ENCODE peak calls at places on chromosomes 11 and 22, in six cellular contexts. Z, E, K, O, H and A are unnamed samples.

GRCh38 chr11:104333977-104334376 is 170.0 kb upstream of the PDGFD start:
- DNase-seq in Z (no peak), E (no peak), K (no peak), O (no peak), H (no peak), A (no peak)

GRCh38 chr22:29394931-29395581 is 6.7 kb upstream of the AP1B1 start:
- DNase-seq in Z (peak; percentile 82), E (peak; percentile 67), K (peak; percentile 70), O (peak; percentile 82), H (peak; percentile 45), A (peak; percentile 40)

GRCh38 chr11:96520939-96521338 is 131.1 kb downstream of the JRKL start:
- DNase-seq in Z (no peak), E (no peak), K (no peak), O (no peak), H (no peak), A (no peak)

GRCh38 chr22:24485608-24486007 is 9.5 kb upstream of the UPB1 start:
- DNase-seq in Z (no peak), E (no peak), K (no peak), O (no peak), H (no peak), A (no peak)

GRCh38 chr11:77467233-77467632 is 6.7 kb downstream of the PAK1 start:
- DNase-seq in Z (no peak), E (no peak), K (no peak), O (no peak), H (no peak), A (no peak)

GRCh38 chr11:2465201-2466068 is 20.6 kb downstream of the KCNQ1 start:
- DNase-seq in Z (no peak), E (no peak), K (no peak), O (no peak), H (no peak), A (no peak)

GRCh38 chr11:47464479-47464878 is 15.5 kb upstream of the RAPSN start:
- DNase-seq in Z (no peak), E (no peak), K (no peak), O (no peak), H (no peak), A (no peak)

GRCh38 chr11:12289667-12290476 is 87.5 kb upstream of the PARVA start:
- DNase-seq in Z (peak; percentile 5), E (no peak), K (no peak), O (no peak), H (no peak), A (no peak)

GRCh38 chr11:85663080-85663729 is 1.7 kb downstream of the CREBZF start:
- DNase-seq in Z (no peak), E (no peak), K (no peak), O (no peak), H (no peak), A (no peak)

GRCh38 chr22:17056058-17056457 is 28.7 kb upstream of the IL17RA start:
- DNase-seq in Z (no peak), E (no peak), K (no peak), O (no peak), H (no peak), A (no peak)

GRCh38 chr11:106222626-106223025 is 145.2 kb downstream of the AASDHPPT start:
- DNase-seq in Z (no peak), E (no peak), K (no peak), O (no peak), H (no peak), A (no peak)

GRCh38 chr11:121961228-121961860 is 154.7 kb downstream of the BLID start:
- DNase-seq in Z (no peak), E (no peak), K (no peak), O (peak; percentile 50), H (no peak), A (no peak)

GRCh38 chr22:22935546-22936157 is 48.0 kb downstream of the IGLL5 start:
- DNase-seq in Z (no peak), E (peak; percentile 9), K (no peak), O (no peak), H (no peak), A (no peak)

GRCh38 chr11:134407321-134407828 is 4.7 kb downstream of the B3GAT1 start:
- DNase-seq in Z (no peak), E (no peak), K (no peak), O (no peak), H (no peak), A (no peak)

GRCh38 chr22:35064664-35065063 is 1.3 kb upstream of the ISX start:
- DNase-seq in Z (no peak), E (no peak), K (no peak), O (no peak), H (no peak), A (no peak)

GRCh38 chr11:31922450-31922849 is 111.3 kb upstream of the PAX6 start:
- DNase-seq in Z (no peak), E (no peak), K (no peak), O (no peak), H (no peak), A (no peak)

GRCh38 chr11:28296426-28296825 is 188.2 kb downstream of the METTL15 start:
- DNase-seq in Z (no peak), E (no peak), K (no peak), O (no peak), H (no peak), A (no peak)

GRCh38 chr22:19892249-19892879 is 37.7 kb upstream of the GNB1L start:
- DNase-seq in Z (peak; percentile 79), E (no peak), K (no peak), O (peak; percentile 64), H (no peak), A (peak; percentile 30)

GRCh38 chr11:128830836-128831780 is 36.0 kb downstream of the KCNJ1 start:
- DNase-seq in Z (peak; percentile 79), E (peak; percentile 78), K (peak; percentile 87), O (peak; percentile 91), H (peak; percentile 69), A (peak; percentile 57)

GRCh38 chr22:47163876-47164513 is 401.5 kb downstream of the TBC1D22A start:
- DNase-seq in Z (no peak), E (no peak), K (no peak), O (no peak), H (no peak), A (no peak)

GRCh38 chr22:21937821-21938070 is 14.9 kb downstream of the PPM1F start:
- DNase-seq in Z (no peak), E (peak; percentile 86), K (no peak), O (no peak), H (no peak), A (no peak)

GRCh38 chr11:118845369-118845768 is 38.3 kb upstream of the CXCR5 start:
- DNase-seq in Z (no peak), E (no peak), K (no peak), O (peak; percentile 12), H (no peak), A (no peak)

GRCh38 chr11:104968856-104969776 is 742 bp upstream of the CASP4 start:
- DNase-seq in Z (no peak), E (peak; percentile 40), K (peak; percentile 7), O (peak; percentile 59), H (no peak), A (no peak)

GRCh38 chr22:31604746-31605705 is 57.0 kb downstream of the PISD start:
- DNase-seq in Z (no peak), E (no peak), K (no peak), O (no peak), H (no peak), A (no peak)

GRCh38 chr11:86495341-86495740 is 120.7 kb downstream of the CCDC81 start:
- DNase-seq in Z (peak; percentile 27), E (no peak), K (no peak), O (no peak), H (peak; percentile 57), A (no peak)

GRCh38 chr11:14908214-14908880 is 16.3 kb upstream of the CYP2R1 start:
- DNase-seq in Z (peak; percentile 55), E (no peak), K (peak; percentile 19), O (peak; percentile 62), H (no peak), A (no peak)

GRCh38 chr11:34492806-34493414 is 20.7 kb downstream of the ELF5 start:
- DNase-seq in Z (peak; percentile 72), E (peak; percentile 37), K (peak; percentile 91), O (peak; percentile 71), H (peak; percentile 64), A (peak; percentile 56)
- TF ChIP-seq CTCF in Z (peak; percentile 89), E (peak; percentile 71), K (peak; percentile 48), O (peak; percentile 55), H (peak; percentile 55), A (peak; percentile 54)

GRCh38 chr22:50303848-50304527 is 3.5 kb downstream of the PLXNB2 start:
- DNase-seq in Z (peak; percentile 63), E (peak; percentile 59), K (no peak), O (no peak), H (no peak), A (no peak)
- H3K4me3 ChIP-seq in Z (no peak overlapping the region), E (peak overlapping the region; percentile 48), K (no peak overlapping the region), O (peak overlapping the region; percentile 15), H (peak overlapping the region; percentile 3), A (peak overlapping the region; percentile 88)

GRCh38 chr22:39481595-39481994 is 20.5 kb upstream of the MIEF1 start:
- DNase-seq in Z (no peak), E (no peak), K (no peak), O (no peak), H (no peak), A (no peak)
- TF ChIP-seq CTCF in Z (no peak), E (no peak), K (no peak), O (no peak), H (no peak), A (no peak)

GRCh38 chr11:72721276-72721675 is 30.9 kb downstream of the ARAP1 start:
- DNase-seq in Z (no peak), E (no peak), K (no peak), O (no peak), H (no peak), A (no peak)

GRCh38 chr11:72719144-72719543 is 33.1 kb downstream of the ARAP1 start:
- DNase-seq in Z (no peak), E (no peak), K (no peak), O (peak; percentile 75), H (peak; percentile 5), A (no peak)

GRCh38 chr11:72720806-72721205 is 31.4 kb downstream of the ARAP1 start:
- DNase-seq in Z (no peak), E (no peak), K (no peak), O (no peak), H (no peak), A (no peak)

GRCh38 chr11:72719551-72719950 is 32.7 kb downstream of the ARAP1 start:
- DNase-seq in Z (no peak), E (no peak), K (no peak), O (no peak), H (no peak), A (no peak)

DNA sequence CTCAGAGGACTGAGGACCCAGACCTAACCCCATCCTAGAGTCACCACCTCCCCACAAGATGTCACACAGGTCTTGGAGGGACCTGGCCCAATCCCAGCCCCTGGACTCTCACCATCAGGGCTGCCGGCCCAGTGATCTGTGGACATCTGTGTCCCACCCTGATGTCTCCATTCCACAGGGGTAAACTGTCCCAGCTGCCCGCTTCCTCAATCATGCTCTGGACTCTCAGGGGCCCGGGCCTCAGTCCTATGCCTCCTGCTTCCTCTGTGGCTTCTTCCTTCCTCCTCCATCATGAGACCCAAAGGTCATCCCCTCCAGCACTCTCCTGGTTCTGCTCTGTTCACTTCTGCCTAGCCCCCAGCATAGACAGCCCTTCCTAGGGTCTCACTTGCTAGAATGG is 32.2 kb downstream of the ARAP1 start:
- DNase-seq in Z (no peak), E (no peak), K (no peak), O (no peak), H (no peak), A (no peak)
- H3K4me3 ChIP-seq in Z (no peak overlapping the region), E (peak overlapping the region; percentile 76), K (no peak overlapping the region), O (no peak overlapping the region), H (no peak overlapping the region), A (peak overlapping the region; percentile 71)

GRCh38 chr11:30876656-30877371 is 290.7 kb upstream of the MPPED2 start:
- DNase-seq in Z (no peak), E (no peak), K (no peak), O (peak; percentile 39), H (no peak), A (no peak)
- TF ChIP-seq CTCF in Z (no peak), E (no peak), K (no peak), O (no peak), H (no peak), A (no peak)